ENCODE peak calls at places on chromosomes 13 and 19, in four cellular contexts. One of them, this sample, is unnamed.

GRCh38 chr19:56139847-56140582 is 1.1 kb upstream of the ZNF444 start:
- DNase-seq in GM12878: no peak
- DNase-seq in K562: peak; percentile 68
- DNase-seq in HepG2: no peak
- DNase-seq in this sample: no peak

GRCh38 chr19:3514930-3515329 is 8.8 kb downstream of the FZR1 start:
- DNase-seq in HepG2: no peak
- DNase-seq in K562: no peak
- DNase-seq in GM12878: no peak
- DNase-seq in this sample: no peak

GRCh38 chr13:73720216-73720840 is 413.9 kb downstream of the KLF12 start:
- DNase-seq in GM12878: no peak
- DNase-seq in K562: no peak
- DNase-seq in HepG2: no peak
- DNase-seq in this sample: no peak

GRCh38 chr19:35204799-35205732 is 23.5 kb downstream of the FAM187B start:
- DNase-seq in K562: peak; percentile 52
- DNase-seq in HepG2: no peak
- DNase-seq in GM12878: peak; percentile 87
- DNase-seq in this sample: no peak

GRCh38 chr13:60755380-60756163 is 358.6 kb downstream of the TDRD3 start:
- DNase-seq in K562: no peak
- DNase-seq in HepG2: no peak
- DNase-seq in GM12878: no peak
- DNase-seq in this sample: peak; percentile 23

GRCh38 chr19:51150627-51151026 is 8.5 kb downstream of the SIGLEC7 start:
- DNase-seq in K562: no peak
- DNase-seq in GM12878: no peak
- DNase-seq in HepG2: no peak
- DNase-seq in this sample: no peak

GRCh38 chr19:51156710-51157109 is 14.6 kb downstream of the SIGLEC7 start:
- DNase-seq in K562: no peak
- DNase-seq in HepG2: no peak
- DNase-seq in GM12878: no peak
- DNase-seq in this sample: no peak

GRCh38 chr13:31909889-31910551 is 121.6 kb upstream of the FRY start:
- DNase-seq in GM12878: peak; percentile 37
- DNase-seq in K562: peak; percentile 12
- DNase-seq in HepG2: peak; percentile 45
- DNase-seq in this sample: no peak

GRCh38 chr19:19659646-19660245 is 3.7 kb downstream of the ATP13A1 start:
- DNase-seq in HepG2: no peak
- DNase-seq in GM12878: no peak
- DNase-seq in K562: no peak
- DNase-seq in this sample: no peak

GRCh38 chr13:51346397-51346796 is 6.9 kb downstream of the SERPINE3 start:
- DNase-seq in HepG2: no peak
- DNase-seq in K562: no peak
- DNase-seq in GM12878: no peak
- DNase-seq in this sample: no peak

GRCh38 chr19:1857648-1858326 is 5.6 kb downstream of the KLF16 start:
- DNase-seq in HepG2: no peak
- DNase-seq in K562: no peak
- DNase-seq in GM12878: no peak
- DNase-seq in this sample: no peak

GRCh38 chr19:7848779-7849457 is 18.9 kb downstream of the EVI5L start:
- DNase-seq in HepG2: no peak
- DNase-seq in GM12878: no peak
- DNase-seq in K562: no peak
- DNase-seq in this sample: no peak

GRCh38 chr19:36449059-36449670 is 30.7 kb upstream of the ZFP82 start:
- DNase-seq in HepG2: no peak
- DNase-seq in GM12878: no peak
- DNase-seq in K562: no peak
- DNase-seq in this sample: no peak

GRCh38 chr13:95535243-95535642 is 17.3 kb upstream of the CLDN10 start:
- DNase-seq in HepG2: peak; percentile 84
- DNase-seq in K562: no peak
- DNase-seq in GM12878: no peak
- DNase-seq in this sample: no peak

GRCh38 chr19:40687525-40688016 is 2.9 kb downstream of the NUMBL start:
- DNase-seq in HepG2: no peak
- DNase-seq in K562: peak; percentile 78
- DNase-seq in GM12878: peak; percentile 23
- DNase-seq in this sample: no peak

GRCh38 chr13:100347941-100348340 is 240.6 kb downstream of the GGACT start:
- DNase-seq in K562: no peak
- DNase-seq in GM12878: no peak
- DNase-seq in HepG2: no peak
- DNase-seq in this sample: no peak

GRCh38 chr13:25659091-25659502 is 287.3 kb downstream of the ATP8A2 start:
- DNase-seq in GM12878: no peak
- DNase-seq in K562: no peak
- DNase-seq in HepG2: no peak
- DNase-seq in this sample: no peak
- TF ChIP-seq USF2 in GM12878: no peak
- TF ChIP-seq USF2 in K562: no peak
- TF ChIP-seq USF2 in HepG2: no peak
- TF ChIP-seq USF2 in this sample: no peak

GRCh38 chr13:93903909-93904308 is 575.6 kb downstream of the DCT start:
- DNase-seq in K562: no peak
- DNase-seq in GM12878: no peak
- DNase-seq in HepG2: no peak
- DNase-seq in this sample: no peak
- TF ChIP-seq NR2C2 in K562: no peak
- TF ChIP-seq NR2C2 in GM12878: no peak
- TF ChIP-seq NR2C2 in HepG2: no peak
- TF ChIP-seq NR2C2 in this sample: no peak

GRCh38 chr19:46489445-46490272 is 6.0 kb downstream of the PNMA8B start:
- DNase-seq in HepG2: no peak
- DNase-seq in GM12878: no peak
- DNase-seq in K562: peak; percentile 51
- DNase-seq in this sample: peak; percentile 55
- TF ChIP-seq USF2 in HepG2: no peak
- TF ChIP-seq USF2 in GM12878: no peak
- TF ChIP-seq USF2 in K562: no peak
- TF ChIP-seq USF2 in this sample: no peak

DNA sequence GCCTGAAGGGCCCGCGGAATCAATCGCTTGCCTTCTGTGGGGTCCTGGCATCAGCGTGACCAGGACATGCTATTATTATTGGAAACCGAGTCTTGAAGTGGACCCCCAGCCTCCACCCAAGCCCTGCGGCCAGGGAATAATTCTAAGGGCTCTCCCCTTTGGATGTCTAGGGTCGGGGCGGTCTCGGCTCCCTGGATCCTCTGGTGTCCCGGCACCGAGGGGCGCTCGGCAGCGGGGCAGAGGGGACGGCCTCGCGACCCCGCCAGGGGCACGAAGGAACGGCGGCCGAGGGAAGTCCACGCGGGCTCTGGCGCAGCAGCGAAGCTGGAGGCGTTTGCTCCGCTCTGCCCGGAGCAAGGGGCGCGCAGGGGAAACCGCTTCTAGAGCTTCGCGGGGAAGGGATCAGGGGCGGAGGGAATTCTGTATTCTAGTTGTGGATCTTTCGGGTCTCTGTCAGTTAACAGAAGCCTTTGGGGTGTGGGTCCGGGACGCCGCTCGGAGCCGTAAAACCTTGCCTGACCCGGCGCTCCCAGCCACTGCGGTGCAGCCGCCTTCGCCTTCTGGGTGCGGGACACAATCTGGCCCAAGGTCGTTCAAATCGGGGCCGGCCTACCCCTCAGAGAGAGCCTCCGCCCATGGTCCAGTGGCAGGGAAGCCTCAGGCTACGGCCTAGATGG is 118.2 kb downstream of the KCNRG start:
- DNase-seq in GM12878: no peak
- DNase-seq in HepG2: no peak
- DNase-seq in K562: no peak
- DNase-seq in this sample: peak; percentile 59
- TF ChIP-seq NR2C2 in GM12878: no peak
- TF ChIP-seq NR2C2 in HepG2: no peak
- TF ChIP-seq NR2C2 in K562: no peak
- TF ChIP-seq NR2C2 in this sample: no peak

GRCh38 chr19:46216612-46217011 is 12.9 kb upstream of the IGFL1 start:
- DNase-seq in GM12878: no peak
- DNase-seq in HepG2: no peak
- DNase-seq in K562: no peak
- DNase-seq in this sample: no peak

GRCh38 chr19:46213806-46214205 is 15.7 kb upstream of the IGFL1 start:
- DNase-seq in HepG2: no peak
- DNase-seq in K562: no peak
- DNase-seq in GM12878: no peak
- DNase-seq in this sample: no peak

GRCh38 chr19:46210634-46211033 is 18.9 kb upstream of the IGFL1 start:
- DNase-seq in K562: no peak
- DNase-seq in HepG2: no peak
- DNase-seq in GM12878: no peak
- DNase-seq in this sample: no peak

GRCh38 chr19:46211201-46211881 is 18.2 kb upstream of the IGFL1 start:
- DNase-seq in HepG2: no peak
- DNase-seq in GM12878: no peak
- DNase-seq in K562: no peak
- DNase-seq in this sample: peak; percentile 65

DNA sequence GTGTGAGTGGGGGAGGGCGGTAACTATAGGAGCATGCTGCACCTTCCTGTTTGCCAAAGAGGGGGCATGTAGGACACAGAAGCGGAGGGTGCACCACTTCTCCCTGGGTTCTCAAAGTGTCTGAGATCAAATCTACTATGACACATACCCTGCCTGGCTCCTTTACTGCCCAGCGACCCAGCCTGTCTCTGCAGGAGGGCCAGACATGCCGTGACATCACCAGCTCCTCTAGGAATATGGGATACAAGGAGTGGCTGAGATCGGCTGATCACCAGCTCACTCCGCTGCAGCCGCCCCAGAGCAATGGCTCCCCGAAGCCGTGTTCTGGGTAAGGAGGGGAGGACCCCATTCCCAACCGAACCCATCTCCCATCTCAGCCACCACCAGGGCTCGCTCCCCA is 16.4 kb upstream of the IGFL1 start:
- DNase-seq in HepG2: no peak
- DNase-seq in K562: no peak
- DNase-seq in GM12878: no peak
- DNase-seq in this sample: no peak
- TF ChIP-seq USF2 in HepG2: no peak
- TF ChIP-seq USF2 in K562: no peak
- TF ChIP-seq USF2 in GM12878: no peak
- TF ChIP-seq USF2 in this sample: no peak

DNA sequence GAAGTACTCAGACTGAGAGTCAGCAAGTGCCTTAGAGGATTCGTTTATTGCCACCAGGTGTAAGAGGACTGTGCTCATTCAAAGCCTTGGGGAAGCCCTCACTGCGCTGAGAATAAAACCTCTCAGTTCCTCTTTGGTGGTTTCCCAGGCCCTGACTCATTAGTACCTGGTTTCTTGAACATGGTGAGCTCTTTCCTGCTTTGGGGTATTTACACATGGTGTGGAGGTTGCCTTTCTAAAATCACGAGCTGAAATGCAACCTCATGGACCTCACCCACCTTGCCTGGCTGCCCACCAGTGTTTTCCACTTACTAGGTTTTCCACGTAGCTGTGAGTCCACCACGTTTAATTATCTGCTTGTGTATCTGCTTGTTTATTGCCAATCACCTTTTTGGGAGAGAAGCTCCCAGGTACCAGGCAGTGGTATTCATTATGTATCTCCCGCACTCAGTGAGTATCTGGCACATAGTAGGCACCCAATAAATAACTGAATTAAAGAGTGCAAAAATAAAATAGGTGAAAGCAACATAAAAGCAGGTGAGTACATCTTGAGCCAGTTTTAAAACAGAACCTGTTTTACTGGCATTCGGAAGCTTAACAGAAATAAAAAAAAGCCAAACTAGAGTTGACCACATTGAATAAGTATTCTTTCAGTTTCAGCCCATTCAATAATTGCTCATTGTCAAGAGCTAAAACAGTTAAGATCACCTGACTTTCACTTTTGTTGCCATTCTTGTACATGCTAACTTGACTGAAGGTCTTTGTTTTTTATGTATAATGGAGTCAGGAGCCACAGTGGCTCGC is 533.0 kb downstream of the MYO16 start:
- DNase-seq in GM12878: peak; percentile 98
- DNase-seq in K562: no peak
- DNase-seq in HepG2: no peak
- DNase-seq in this sample: no peak
- TF ChIP-seq NR2C2 in GM12878: no peak
- TF ChIP-seq NR2C2 in K562: no peak
- TF ChIP-seq NR2C2 in HepG2: no peak
- TF ChIP-seq NR2C2 in this sample: no peak

GRCh38 chr13:111384441-111385181 is 64.2 kb downstream of the TEX29 start:
- DNase-seq in GM12878: no peak
- DNase-seq in HepG2: no peak
- DNase-seq in K562: no peak
- DNase-seq in this sample: no peak

GRCh38 chr13:111383591-111384440 is 63.4 kb downstream of the TEX29 start:
- DNase-seq in HepG2: no peak
- DNase-seq in GM12878: no peak
- DNase-seq in K562: no peak
- DNase-seq in this sample: no peak

GRCh38 chr13:111382411-111382810 is 62.0 kb downstream of the TEX29 start:
- DNase-seq in K562: no peak
- DNase-seq in GM12878: no peak
- DNase-seq in HepG2: no peak
- DNase-seq in this sample: no peak

GRCh38 chr13:111385182-111385857 is 64.9 kb downstream of the TEX29 start:
- DNase-seq in GM12878: no peak
- DNase-seq in HepG2: no peak
- DNase-seq in K562: no peak
- DNase-seq in this sample: no peak

GRCh38 chr13:111382877-111383276 is 62.4 kb downstream of the TEX29 start:
- DNase-seq in K562: no peak
- DNase-seq in GM12878: no peak
- DNase-seq in HepG2: no peak
- DNase-seq in this sample: no peak
- TF ChIP-seq USF2 in K562: no peak
- TF ChIP-seq USF2 in GM12878: no peak
- TF ChIP-seq USF2 in HepG2: no peak
- TF ChIP-seq USF2 in this sample: no peak

This sample was measured in WTC11.